ENCODE peak calls at places on chromosomes 16 and 17, in eight cellular contexts. Q is A549, B is GM12878, H is left ventricle myocardium inferior, F is neural crest cell, C is dorsolateral prefrontal cortex, I is osteocyte, X is activated B cell treated with CpG ODN at 0.5 μM for 24 hours. K is an unnamed sample.

GRCh38 chr17:9811086-9811485 is 10.8 kb downstream of the GSG1L2 start:
- DNase-seq in B (no peak), F (no peak), X (no peak), H (no peak), C (no peak), I (no peak), Q (no peak), K (no peak)

GRCh38 chr16:84498859-84499620 is 5.4 kb downstream of the MEAK7 start:
- DNase-seq in H (no peak), F (no peak), X (no peak), B (no peak), C (no peak), I (no peak), Q (no peak), K (no peak)

GRCh38 chr17:21164226-21165019 is 37.7 kb downstream of the DHRS7B start:
- DNase-seq in X (no peak), I (peak), B (no peak), F (no peak), Q (no peak), H (no peak), C (no peak), K (no peak)

GRCh38 chr16:50539822-50540710 is 8.1 kb upstream of the NKD1 start:
- DNase-seq in I (no peak), C (peak), Q (no peak), F (no peak), H (no peak), B (no peak), X (no peak), K (no peak)

GRCh38 chr17:41118721-41119120 is 548 bp upstream of the KRTAP4-11 start:
- DNase-seq in Q (no peak), F (no peak), X (no peak), C (no peak), B (no peak), I (no peak), H (no peak), K (no peak)

GRCh38 chr16:21685034-21685455 is 21.3 kb downstream of the OTOA start:
- DNase-seq in B (no peak), Q (no peak), I (no peak), C (no peak), F (peak), X (no peak), H (no peak), K (no peak)

GRCh38 chr17:40218006-40218739 is 931 bp upstream of the WIPF2 start:
- DNase-seq in C (no peak), H (no peak), Q (no peak), B (no peak), I (no peak), F (no peak), X (no peak), K (no peak)

GRCh38 chr16:51407921-51408320 is 256.9 kb upstream of the SALL1 start:
- DNase-seq in H (no peak), X (no peak), F (no peak), I (no peak), B (no peak), C (no peak), Q (no peak), K (no peak)

GRCh38 chr17:82231562-82232321 is 2.9 kb downstream of the SLC16A3 start:
- DNase-seq in C (no peak), F (peak), Q (peak), B (no peak), X (no peak), H (peak), I (no peak), K (no peak)

GRCh38 chr17:3973498-3974137 is 9.4 kb upstream of the ATP2A3 start:
- DNase-seq in Q (no peak), B (no peak), H (no peak), F (no peak), X (no peak), C (no peak), I (no peak), K (no peak)

GRCh38 chr16:85028638-85029412 is 1.2 kb downstream of the KIAA0513 start:
- DNase-seq in I (no peak), H (no peak), C (no peak), X (peak), B (no peak), F (no peak), Q (no peak), K (no peak)

GRCh38 chr16:83899272-83899897 is 470 bp downstream of the MLYCD start:
- DNase-seq in H (peak), F (peak), I (no peak), B (no peak), Q (peak), C (peak), X (no peak), K (no peak)

GRCh38 chr17:65037157-65037556 is 19.4 kb downstream of the GNA13 start:
- DNase-seq in F (no peak), B (no peak), X (no peak), H (no peak), C (no peak), I (no peak), Q (no peak), K (no peak)

GRCh38 chr16:23434380-23434779 is 18.6 kb downstream of the COG7 start:
- DNase-seq in F (peak), Q (peak), H (no peak), X (peak), I (no peak), B (peak), C (no peak), K (peak)

GRCh38 chr16:81004646-81005353 is 1.9 kb downstream of the CMC2 start:
- DNase-seq in B (no peak), X (no peak), Q (peak), F (no peak), C (no peak), I (no peak), H (no peak), K (no peak)

GRCh38 chr17:78338860-78339259 is 21.0 kb downstream of the SOCS3 start:
- DNase-seq in I (no peak), C (no peak), Q (no peak), B (no peak), F (no peak), H (no peak), X (no peak), K (no peak)

GRCh38 chr16:12111223-12111622 is 134.7 kb downstream of the SNX29 start:
- DNase-seq in C (no peak), F (no peak), Q (no peak), H (no peak), B (no peak), I (no peak), X (no peak), K (no peak)

GRCh38 chr17:40854175-40854814 is 12.7 kb downstream of the KRT12 start:
- DNase-seq in B (no peak), X (no peak), Q (peak), H (no peak), I (no peak), F (no peak), C (no peak), K (no peak)

GRCh38 chr17:42548993-42549755 is 3.5 kb upstream of the HSD17B1 start:
- DNase-seq in B (no peak), F (no peak), Q (no peak), X (no peak), C (no peak), H (no peak), I (no peak), K (no peak)

GRCh38 chr17:42547698-42548069 is 5.0 kb upstream of the HSD17B1 start:
- DNase-seq in X (no peak), B (no peak), Q (no peak), F (no peak), C (no peak), H (peak), I (no peak), K (no peak)

GRCh38 chr17:42547001-42547461 is 5.7 kb upstream of the HSD17B1 start:
- DNase-seq in I (no peak), X (no peak), B (no peak), F (no peak), C (no peak), Q (no peak), H (no peak), K (no peak)

GRCh38 chr17:42544874-42545283 is 7.8 kb upstream of the HSD17B1 start:
- DNase-seq in H (no peak), F (no peak), Q (no peak), C (no peak), B (no peak), I (no peak), X (no peak), K (no peak)

GRCh38 chr17:42548070-42548837 is 4.5 kb upstream of the HSD17B1 start:
- DNase-seq in Q (peak), X (peak), C (no peak), F (peak), I (no peak), B (no peak), H (peak), K (peak)
- TF ChIP-seq CTCF in Q (peak), X (no peak), C (no peak), F (peak), I (no peak), B (peak), H (peak), K (peak)

DNA sequence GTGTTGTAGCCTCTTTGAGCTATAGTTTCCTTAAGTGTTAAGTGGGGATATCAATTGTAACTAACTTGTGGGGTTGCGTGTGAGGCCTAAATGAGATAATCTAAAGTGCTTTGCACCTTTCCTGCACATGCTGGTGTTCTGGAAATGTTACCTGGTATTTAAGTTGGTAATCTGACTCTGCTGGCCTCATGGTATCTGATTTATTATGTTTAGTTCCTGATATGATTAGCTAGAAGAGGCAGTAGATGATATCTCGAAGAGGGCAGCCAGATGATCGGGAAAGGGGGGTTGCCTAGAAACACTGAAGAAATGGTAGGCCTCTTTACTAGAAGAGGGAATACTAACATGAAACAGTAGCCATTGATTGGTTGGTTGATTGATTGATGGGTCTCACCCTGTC is 65.4 kb upstream of the CLEC18A start:
- DNase-seq in X (no peak), F (no peak), H (no peak), Q (no peak), I (no peak), B (no peak), C (no peak), K (no peak)
- TF ChIP-seq CTCF in X (no peak), F (no peak), H (no peak), Q (no peak), I (no peak), B (no peak), C (no peak), K (no peak)

DNA sequence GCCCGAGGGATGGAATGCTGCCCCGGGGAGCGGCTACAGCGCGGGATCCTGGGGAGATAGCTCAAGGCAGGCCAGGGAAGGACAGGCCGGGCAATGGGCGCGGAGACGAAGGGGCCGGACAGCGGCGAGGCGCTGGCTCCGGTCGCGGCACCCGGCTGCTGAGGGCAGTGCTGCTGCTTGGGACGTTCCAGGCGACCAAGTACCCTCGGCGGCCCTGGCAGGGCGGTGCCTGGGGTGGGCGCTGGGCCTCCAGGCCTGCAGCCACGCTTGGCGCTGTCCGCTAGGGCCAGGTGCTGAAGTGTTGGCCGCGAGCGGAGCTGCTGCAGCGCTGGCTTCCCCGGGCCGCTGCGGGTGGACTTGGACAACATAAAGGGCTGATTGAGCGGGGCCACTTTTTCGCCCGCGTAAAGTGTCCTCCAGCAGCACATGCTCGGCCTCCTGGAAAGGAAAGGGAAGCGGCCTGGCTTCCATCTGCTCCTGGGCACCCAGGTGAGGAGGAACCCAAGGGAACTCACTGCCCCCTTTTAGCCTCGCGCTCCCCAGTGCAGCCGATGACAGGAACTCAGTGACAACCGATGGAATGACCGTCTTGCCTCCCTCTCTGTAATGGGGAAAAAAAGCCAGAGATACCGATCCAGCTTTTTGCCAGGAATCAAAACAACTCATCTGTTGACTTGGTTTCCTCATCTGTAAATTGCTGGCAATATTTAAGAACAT is 23.7 kb downstream of the CLEC3A start:
- DNase-seq in C (peak), I (peak), Q (peak), X (no peak), B (no peak), F (peak), H (peak), K (no peak)
- TF ChIP-seq CTCF in C (peak), I (no peak), Q (no peak), X (no peak), B (no peak), F (no peak), H (no peak), K (no peak)

DNA sequence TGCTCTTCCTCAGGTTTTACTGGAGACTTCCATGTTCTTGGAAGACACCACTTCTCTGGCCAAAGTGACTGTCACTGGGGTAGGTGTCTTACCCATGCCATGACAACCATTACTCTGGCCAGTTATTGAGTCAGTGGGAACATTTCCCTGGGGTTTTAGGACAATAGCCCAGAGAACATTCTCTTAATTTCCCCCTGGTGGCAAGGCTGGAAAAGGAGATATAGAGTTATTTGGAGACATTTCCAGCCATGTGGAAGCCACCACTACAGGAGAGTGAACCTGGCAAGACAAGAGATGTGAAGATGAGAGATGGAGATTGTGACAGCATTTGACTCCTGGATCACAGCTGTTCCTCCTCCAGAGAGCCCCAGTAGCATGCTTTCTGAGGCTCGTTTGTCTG is 106.2 kb downstream of the CDK5R1 start:
- DNase-seq in C (no peak), I (no peak), H (no peak), B (no peak), Q (no peak), X (no peak), F (no peak), K (no peak)
- TF ChIP-seq CTCF in C (no peak), I (no peak), H (no peak), B (no peak), Q (no peak), X (no peak), F (no peak), K (no peak)